ENCODE peak calls at places on chromosomes 3 and 15, in ten cellular contexts. One of them, this sample, is unnamed.

GRCh38 chr15:78047631-78048409 is 29.7 kb downstream of the TBC1D2B start:
- ATAC-seq in aorta: peak; percentile 76
- ATAC-seq in heart left ventricle: peak; percentile 50
- ATAC-seq in upper lobe of right lung: peak; percentile 59
- ATAC-seq in Panc1: no peak
- ATAC-seq in HepG2: no peak
- ATAC-seq in DND-41: peak; percentile 33
- ATAC-seq in A549: no peak
- ATAC-seq in left lung: peak; percentile 29
- ATAC-seq in lower lobe of right lung: peak; percentile 54
- ATAC-seq in this sample: peak; percentile 77

GRCh38 chr3:65854606-65855304 is 184.0 kb downstream of the MAGI1 start:
- ATAC-seq in aorta: no peak
- ATAC-seq in heart left ventricle: peak; percentile 27
- ATAC-seq in upper lobe of right lung: peak; percentile 14
- ATAC-seq in Panc1: no peak
- ATAC-seq in HepG2: no peak
- ATAC-seq in DND-41: no peak
- ATAC-seq in A549: no peak
- ATAC-seq in left lung: no peak
- ATAC-seq in lower lobe of right lung: no peak
- ATAC-seq in this sample: no peak

GRCh38 chr15:92100751-92101150 is 247.2 kb downstream of the SLCO3A1 start:
- ATAC-seq in aorta: no peak
- ATAC-seq in heart left ventricle: no peak
- ATAC-seq in upper lobe of right lung: no peak
- ATAC-seq in Panc1: no peak
- ATAC-seq in HepG2: no peak
- ATAC-seq in DND-41: no peak
- ATAC-seq in A549: no peak
- ATAC-seq in left lung: no peak
- ATAC-seq in lower lobe of right lung: no peak
- ATAC-seq in this sample: no peak

GRCh38 chr15:96878129-96878528 is 547.6 kb downstream of the NR2F2 start:
- ATAC-seq in aorta: no peak
- ATAC-seq in heart left ventricle: no peak
- ATAC-seq in upper lobe of right lung: peak; percentile 16
- ATAC-seq in Panc1: no peak
- ATAC-seq in HepG2: no peak
- ATAC-seq in DND-41: no peak
- ATAC-seq in A549: no peak
- ATAC-seq in left lung: no peak
- ATAC-seq in lower lobe of right lung: no peak
- ATAC-seq in this sample: no peak

GRCh38 chr3:160319322-160319721 is 79.7 kb downstream of the IFT80 start:
- ATAC-seq in aorta: no peak
- ATAC-seq in heart left ventricle: no peak
- ATAC-seq in upper lobe of right lung: no peak
- ATAC-seq in Panc1: no peak
- ATAC-seq in HepG2: no peak
- ATAC-seq in DND-41: no peak
- ATAC-seq in A549: no peak
- ATAC-seq in left lung: no peak
- ATAC-seq in lower lobe of right lung: no peak
- ATAC-seq in this sample: no peak

GRCh38 chr15:59545573-59545972 is 66.0 kb upstream of the GCNT3 start:
- ATAC-seq in aorta: no peak
- ATAC-seq in heart left ventricle: no peak
- ATAC-seq in upper lobe of right lung: no peak
- ATAC-seq in Panc1: no peak
- ATAC-seq in HepG2: peak; percentile 26
- ATAC-seq in DND-41: no peak
- ATAC-seq in A549: no peak
- ATAC-seq in left lung: no peak
- ATAC-seq in lower lobe of right lung: no peak
- ATAC-seq in this sample: no peak

GRCh38 chr3:101640256-101640655 is 36.7 kb downstream of the ZBTB11 start:
- ATAC-seq in aorta: no peak
- ATAC-seq in heart left ventricle: no peak
- ATAC-seq in upper lobe of right lung: no peak
- ATAC-seq in Panc1: no peak
- ATAC-seq in HepG2: no peak
- ATAC-seq in DND-41: no peak
- ATAC-seq in A549: no peak
- ATAC-seq in left lung: no peak
- ATAC-seq in lower lobe of right lung: no peak
- ATAC-seq in this sample: no peak

GRCh38 chr15:50531763-50532162 is 14.7 kb downstream of the USP50 start:
- ATAC-seq in aorta: no peak
- ATAC-seq in heart left ventricle: no peak
- ATAC-seq in upper lobe of right lung: no peak
- ATAC-seq in Panc1: no peak
- ATAC-seq in HepG2: no peak
- ATAC-seq in DND-41: no peak
- ATAC-seq in A549: no peak
- ATAC-seq in left lung: no peak
- ATAC-seq in lower lobe of right lung: no peak
- ATAC-seq in this sample: no peak

GRCh38 chr3:195126073-195126605 is 144.8 kb downstream of the XXYLT1 start:
- ATAC-seq in aorta: no peak
- ATAC-seq in heart left ventricle: no peak
- ATAC-seq in upper lobe of right lung: no peak
- ATAC-seq in Panc1: no peak
- ATAC-seq in HepG2: no peak
- ATAC-seq in DND-41: peak; percentile 44
- ATAC-seq in A549: no peak
- ATAC-seq in left lung: no peak
- ATAC-seq in lower lobe of right lung: no peak
- ATAC-seq in this sample: no peak

GRCh38 chr3:188904670-188905069 is 267.1 kb upstream of the TPRG1 start:
- ATAC-seq in aorta: no peak
- ATAC-seq in heart left ventricle: peak; percentile 42
- ATAC-seq in upper lobe of right lung: no peak
- ATAC-seq in Panc1: no peak
- ATAC-seq in HepG2: no peak
- ATAC-seq in DND-41: no peak
- ATAC-seq in A549: no peak
- ATAC-seq in left lung: no peak
- ATAC-seq in lower lobe of right lung: no peak
- ATAC-seq in this sample: peak; percentile 18

GRCh38 chr15:90075420-90076289 is 26.6 kb downstream of the IDH2 start:
- ATAC-seq in aorta: no peak
- ATAC-seq in heart left ventricle: no peak
- ATAC-seq in upper lobe of right lung: peak; percentile 43
- ATAC-seq in Panc1: no peak
- ATAC-seq in HepG2: peak; percentile 61
- ATAC-seq in DND-41: no peak
- ATAC-seq in A549: no peak
- ATAC-seq in left lung: peak; percentile 69
- ATAC-seq in lower lobe of right lung: peak; percentile 38
- ATAC-seq in this sample: peak; percentile 16

GRCh38 chr3:55725681-55726500 is 238.8 kb upstream of the WNT5A start:
- ATAC-seq in aorta: no peak
- ATAC-seq in heart left ventricle: no peak
- ATAC-seq in upper lobe of right lung: no peak
- ATAC-seq in Panc1: no peak
- ATAC-seq in HepG2: no peak
- ATAC-seq in DND-41: no peak
- ATAC-seq in A549: no peak
- ATAC-seq in left lung: peak; percentile 34
- ATAC-seq in lower lobe of right lung: no peak
- ATAC-seq in this sample: no peak

GRCh38 chr15:31501536-31502157 is 175.0 kb downstream of the KLF13 start:
- ATAC-seq in aorta: no peak
- ATAC-seq in heart left ventricle: no peak
- ATAC-seq in upper lobe of right lung: no peak
- ATAC-seq in Panc1: no peak
- ATAC-seq in HepG2: no peak
- ATAC-seq in DND-41: no peak
- ATAC-seq in A549: no peak
- ATAC-seq in left lung: no peak
- ATAC-seq in lower lobe of right lung: no peak
- ATAC-seq in this sample: no peak

GRCh38 chr15:63820210-63820609 is 13.5 kb downstream of the HERC1 start:
- ATAC-seq in aorta: no peak
- ATAC-seq in heart left ventricle: no peak
- ATAC-seq in upper lobe of right lung: no peak
- ATAC-seq in Panc1: no peak
- ATAC-seq in HepG2: no peak
- ATAC-seq in DND-41: no peak
- ATAC-seq in A549: no peak
- ATAC-seq in left lung: no peak
- ATAC-seq in lower lobe of right lung: no peak
- ATAC-seq in this sample: no peak

DNA sequence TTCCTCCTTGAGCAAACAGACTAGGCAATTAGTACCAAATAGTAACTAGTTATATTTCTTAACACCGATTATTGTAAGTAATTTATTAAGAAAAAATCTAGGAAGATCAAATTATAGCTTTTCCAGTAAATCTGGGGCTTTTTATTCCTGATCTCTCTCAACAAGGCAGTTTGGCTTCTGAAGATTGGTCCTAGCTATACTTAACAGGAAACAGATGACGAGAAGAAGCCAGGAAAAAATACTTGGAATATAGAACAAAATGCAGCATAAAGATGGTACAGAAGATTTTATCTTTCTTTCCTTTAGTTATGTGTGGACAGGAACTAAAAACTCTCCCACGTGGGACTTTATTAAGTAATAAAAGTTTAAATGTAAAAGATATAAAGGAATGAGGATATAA is 8.1 kb downstream of the B3GNT5 start:
- ATAC-seq in aorta: no peak
- ATAC-seq in heart left ventricle: no peak
- ATAC-seq in upper lobe of right lung: no peak
- ATAC-seq in Panc1: no peak
- ATAC-seq in HepG2: no peak
- ATAC-seq in DND-41: no peak
- ATAC-seq in A549: no peak
- ATAC-seq in left lung: no peak
- ATAC-seq in lower lobe of right lung: no peak
- ATAC-seq in this sample: no peak
- H3K4me1 ChIP-seq in aorta: no peaks in the 10 kb centered on the region
- H3K4me1 ChIP-seq in heart left ventricle: peaks cover 13% of the 10 kb centered on the region
- H3K4me1 ChIP-seq in upper lobe of right lung: peaks cover 29% of the 10 kb centered on the region
- H3K4me1 ChIP-seq in Panc1: peaks cover 45% of the 10 kb centered on the region
- H3K4me1 ChIP-seq in HepG2: peaks cover 7% of the 10 kb centered on the region
- H3K4me1 ChIP-seq in DND-41: no peaks in the 10 kb centered on the region
- H3K4me1 ChIP-seq in A549: peaks cover 21% of the 10 kb centered on the region
- H3K4me1 ChIP-seq in left lung: peaks cover 21% of the 10 kb centered on the region
- H3K4me1 ChIP-seq in lower lobe of right lung: peaks cover 62% of the 10 kb centered on the region
- H3K4me1 ChIP-seq in this sample: no peaks in the 10 kb centered on the region

DNA sequence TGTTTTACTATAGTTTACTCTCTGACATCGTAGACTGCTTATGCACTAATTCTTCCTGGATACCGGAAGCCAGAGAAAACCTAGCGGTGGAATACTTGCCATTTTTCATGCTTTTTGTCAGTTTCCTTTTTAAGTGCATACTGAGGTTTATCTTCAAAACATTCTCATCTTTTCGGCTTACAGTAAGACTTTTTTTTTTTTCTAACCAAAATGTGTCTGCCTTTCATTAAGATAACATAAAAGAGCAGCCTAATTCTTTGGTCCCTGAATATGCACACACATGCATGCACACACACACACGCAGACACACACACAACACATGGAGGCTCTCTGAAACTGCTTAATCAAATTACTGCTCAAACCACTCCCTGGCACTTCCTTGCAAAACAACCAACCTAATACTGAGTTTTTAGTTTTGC is 1.3 kb downstream of the ZNF445 start:
- ATAC-seq in aorta: no peak
- ATAC-seq in heart left ventricle: no peak
- ATAC-seq in upper lobe of right lung: no peak
- ATAC-seq in Panc1: no peak
- ATAC-seq in HepG2: no peak
- ATAC-seq in DND-41: peak; percentile 27
- ATAC-seq in A549: no peak
- ATAC-seq in left lung: peak; percentile 6
- ATAC-seq in lower lobe of right lung: no peak
- ATAC-seq in this sample: no peak
- H3K4me3 ChIP-seq in aorta: peak overlapping the region; percentile 33
- H3K4me3 ChIP-seq in heart left ventricle: peak overlapping the region; percentile 96
- H3K4me3 ChIP-seq in upper lobe of right lung: peak overlapping the region; percentile 73
- H3K4me3 ChIP-seq in Panc1: peak overlapping the region; percentile 68
- H3K4me3 ChIP-seq in HepG2: peak overlapping the region; percentile 87
- H3K4me3 ChIP-seq in DND-41: peak overlapping the region; percentile 79
- H3K4me3 ChIP-seq in A549: peak overlapping the region; percentile 70
- H3K4me3 ChIP-seq in left lung: peak overlapping the region; percentile 74
- H3K4me3 ChIP-seq in lower lobe of right lung: peak overlapping the region; percentile 78
- H3K4me3 ChIP-seq in this sample: peak overlapping the region; percentile 86

GRCh38 chr3:126854666-126855065 is 128.2 kb upstream of the PLXNA1 start:
- ATAC-seq in aorta: no peak
- ATAC-seq in heart left ventricle: no peak
- ATAC-seq in upper lobe of right lung: no peak
- ATAC-seq in Panc1: no peak
- ATAC-seq in HepG2: no peak
- ATAC-seq in DND-41: no peak
- ATAC-seq in A549: no peak
- ATAC-seq in left lung: no peak
- ATAC-seq in lower lobe of right lung: no peak
- ATAC-seq in this sample: no peak
- H3K4me1 ChIP-seq in aorta: no peaks in the 10 kb centered on the region
- H3K4me1 ChIP-seq in heart left ventricle: peaks cover 16% of the 10 kb centered on the region
- H3K4me1 ChIP-seq in upper lobe of right lung: peaks cover 10% of the 10 kb centered on the region
- H3K4me1 ChIP-seq in Panc1: peaks cover 49% of the 10 kb centered on the region
- H3K4me1 ChIP-seq in HepG2: peaks cover 38% of the 10 kb centered on the region
- H3K4me1 ChIP-seq in DND-41: no peaks in the 10 kb centered on the region
- H3K4me1 ChIP-seq in A549: peaks cover 42% of the 10 kb centered on the region
- H3K4me1 ChIP-seq in left lung: no peaks in the 10 kb centered on the region
- H3K4me1 ChIP-seq in lower lobe of right lung: no peaks in the 10 kb centered on the region
- H3K4me1 ChIP-seq in this sample: no peaks in the 10 kb centered on the region

GRCh38 chr3:158159714-158160113 is 49.8 kb downstream of the RSRC1 start:
- ATAC-seq in aorta: no peak
- ATAC-seq in heart left ventricle: no peak
- ATAC-seq in upper lobe of right lung: no peak
- ATAC-seq in Panc1: no peak
- ATAC-seq in HepG2: no peak
- ATAC-seq in DND-41: no peak
- ATAC-seq in A549: no peak
- ATAC-seq in left lung: no peak
- ATAC-seq in lower lobe of right lung: no peak
- ATAC-seq in this sample: no peak

GRCh38 chr3:158160958-158161357 is 51.1 kb downstream of the RSRC1 start:
- ATAC-seq in aorta: no peak
- ATAC-seq in heart left ventricle: no peak
- ATAC-seq in upper lobe of right lung: no peak
- ATAC-seq in Panc1: peak; percentile 75
- ATAC-seq in HepG2: no peak
- ATAC-seq in DND-41: no peak
- ATAC-seq in A549: peak; percentile 85
- ATAC-seq in left lung: no peak
- ATAC-seq in lower lobe of right lung: no peak
- ATAC-seq in this sample: no peak

DNA sequence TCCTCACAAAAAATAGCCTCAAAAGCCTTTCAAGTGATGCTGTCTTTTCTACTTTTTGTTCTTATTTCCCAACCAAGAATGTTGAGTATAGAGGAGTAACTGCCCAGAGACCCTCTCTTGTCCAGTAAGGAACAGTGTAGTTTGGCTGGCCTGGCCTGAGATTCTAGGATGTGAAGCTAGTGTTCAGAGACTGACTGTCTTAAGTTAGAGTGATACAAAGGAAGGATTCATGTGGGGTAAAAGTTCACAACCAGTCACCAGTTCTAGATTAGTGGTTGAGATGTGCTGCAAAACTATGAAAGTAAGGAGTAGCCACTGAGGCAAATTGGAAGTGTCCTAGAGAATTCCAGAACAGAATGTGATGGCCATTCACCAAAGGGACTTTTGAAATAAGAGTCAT is 49.1 kb downstream of the RSRC1 start:
- ATAC-seq in aorta: no peak
- ATAC-seq in heart left ventricle: no peak
- ATAC-seq in upper lobe of right lung: no peak
- ATAC-seq in Panc1: no peak
- ATAC-seq in HepG2: no peak
- ATAC-seq in DND-41: no peak
- ATAC-seq in A549: no peak
- ATAC-seq in left lung: no peak
- ATAC-seq in lower lobe of right lung: no peak
- ATAC-seq in this sample: no peak
- H3K4me3 ChIP-seq in aorta: no peak overlapping the region
- H3K4me3 ChIP-seq in heart left ventricle: no peak overlapping the region
- H3K4me3 ChIP-seq in upper lobe of right lung: no peak overlapping the region
- H3K4me3 ChIP-seq in Panc1: no peak overlapping the region
- H3K4me3 ChIP-seq in HepG2: no peak overlapping the region
- H3K4me3 ChIP-seq in DND-41: no peak overlapping the region
- H3K4me3 ChIP-seq in A549: no peak overlapping the region
- H3K4me3 ChIP-seq in left lung: no peak overlapping the region
- H3K4me3 ChIP-seq in lower lobe of right lung: no peak overlapping the region
- H3K4me3 ChIP-seq in this sample: no peak overlapping the region